ENCODE peak calls at places on chromosomes 3 and 15, in ten cellular contexts. C is epithelial cell of esophagus, X is cardiac fibroblast, H is chondrocyte, J is OCI-LY7, V is transverse colon, Y is A549, G is endothelial cell, A is GM12864, L is AG09319. N is an unnamed sample.

GRCh38 chr15:80588801-80589200 is 106.3 kb upstream of the ABHD17C start:
- DNase-seq in J (no peak), L (peak), G (no peak), C (peak), X (peak), H (no peak), V (no peak), A (no peak), Y (peak), N (no peak)

GRCh38 chr3:58355174-58355573 is 22.5 kb downstream of the PXK start:
- DNase-seq in C (no peak), Y (no peak), L (no peak), J (peak), H (no peak), X (no peak), G (no peak), A (no peak), V (no peak), N (peak)

GRCh38 chr3:42652611-42653302 is 740 bp upstream of the ZBTB47 start:
- DNase-seq in J (peak), G (no peak), L (no peak), C (peak), X (peak), H (no peak), Y (peak), V (peak), A (no peak), N (peak)

GRCh38 chr3:113773381-113773780 is 26.5 kb downstream of the ATP6V1A start:
- DNase-seq in V (no peak), C (peak), L (peak), J (no peak), X (peak), A (no peak), Y (no peak), G (no peak), H (no peak), N (no peak)

GRCh38 chr3:65481085-65481484 is 557.6 kb downstream of the MAGI1 start:
- DNase-seq in L (no peak), X (no peak), C (no peak), A (no peak), Y (no peak), J (no peak), G (no peak), V (no peak), H (no peak), N (no peak)

GRCh38 chr3:172530566-172530965 is 7.3 kb upstream of the TNFSF10 start:
- DNase-seq in V (no peak), C (no peak), J (no peak), G (no peak), X (no peak), Y (no peak), A (no peak), H (no peak), L (no peak), N (no peak)

GRCh38 chr15:85036716-85037115 is 55.1 kb downstream of the PDE8A start:
- DNase-seq in G (no peak), H (no peak), X (no peak), Y (no peak), A (no peak), C (no peak), L (no peak), J (no peak), V (no peak), N (peak)

GRCh38 chr3:155861476-155862183 is 7.4 kb upstream of the SLC33A1 start:
- DNase-seq in G (no peak), J (no peak), Y (no peak), V (no peak), C (no peak), L (no peak), A (no peak), X (no peak), H (no peak), N (no peak)

GRCh38 chr3:111662907-111663306 is 67.8 kb upstream of the ZBED2 start:
- DNase-seq in V (no peak), C (no peak), J (no peak), A (no peak), H (no peak), L (no peak), X (no peak), Y (no peak), G (no peak), N (no peak)

GRCh38 chr3:188294823-188295487 is 141.0 kb downstream of the LPP start:
- DNase-seq in C (peak), Y (peak), V (no peak), L (peak), A (no peak), H (no peak), X (peak), G (no peak), J (no peak), N (no peak)

GRCh38 chr3:136992091-136992490 is 34.3 kb downstream of the IL20RB start:
- DNase-seq in G (no peak), Y (no peak), C (no peak), J (no peak), X (no peak), H (no peak), L (no peak), A (no peak), V (no peak), N (no peak)

GRCh38 chr3:117193390-117193789 is 483.8 kb downstream of the TUSC7 start:
- DNase-seq in L (no peak), H (no peak), A (no peak), X (peak), J (no peak), Y (no peak), V (no peak), C (no peak), G (no peak), N (no peak)

GRCh38 chr3:69385723-69386483 is at the start of gene FRMD4B:
- DNase-seq in X (peak), C (peak), H (peak), G (peak), L (no peak), J (no peak), Y (peak), A (no peak), V (peak), N (peak)

GRCh38 chr15:56232058-56232457 is 11.6 kb downstream of the RFX7 start:
- DNase-seq in X (no peak), V (no peak), L (no peak), J (peak), G (no peak), Y (no peak), H (no peak), C (no peak), A (no peak), N (no peak)

GRCh38 chr3:54173371-54173770 is 51.0 kb downstream of the CACNA2D3 start:
- DNase-seq in V (no peak), J (no peak), X (no peak), L (no peak), A (no peak), C (no peak), H (no peak), Y (no peak), G (no peak), N (no peak)

GRCh38 chr3:114668099-114668498 is 374.3 kb downstream of the TIGIT start:
- DNase-seq in V (no peak), A (no peak), H (no peak), Y (no peak), X (no peak), L (no peak), G (no peak), J (no peak), C (no peak), N (no peak)

GRCh38 chr3:179957264-179957845 is 79.4 kb downstream of the PEX5L start:
- DNase-seq in A (no peak), G (no peak), L (no peak), C (no peak), J (no peak), Y (no peak), V (no peak), H (no peak), X (no peak), N (no peak)

GRCh38 chr3:45112939-45113338 is 33.2 kb downstream of the CDCP1 start:
- DNase-seq in X (peak), C (peak), G (no peak), A (no peak), V (no peak), H (no peak), J (no peak), Y (no peak), L (no peak), N (no peak)

GRCh38 chr15:47374222-47374621 is 343.1 kb upstream of the SEMA6D start:
- DNase-seq in V (no peak), X (peak), C (peak), Y (no peak), L (no peak), G (peak), H (no peak), J (no peak), A (no peak), N (no peak)

GRCh38 chr3:14234197-14235002 is 55.8 kb downstream of the LSM3 start:
- DNase-seq in G (no peak), H (no peak), A (no peak), X (no peak), C (peak), J (no peak), L (no peak), V (peak), Y (no peak), N (no peak)

GRCh38 chr3:151923901-151924300 is 50.5 kb downstream of the SUCNR1 start:
- DNase-seq in A (no peak), J (no peak), H (no peak), L (no peak), G (no peak), V (no peak), X (peak), C (peak), Y (no peak), N (no peak)

DNA sequence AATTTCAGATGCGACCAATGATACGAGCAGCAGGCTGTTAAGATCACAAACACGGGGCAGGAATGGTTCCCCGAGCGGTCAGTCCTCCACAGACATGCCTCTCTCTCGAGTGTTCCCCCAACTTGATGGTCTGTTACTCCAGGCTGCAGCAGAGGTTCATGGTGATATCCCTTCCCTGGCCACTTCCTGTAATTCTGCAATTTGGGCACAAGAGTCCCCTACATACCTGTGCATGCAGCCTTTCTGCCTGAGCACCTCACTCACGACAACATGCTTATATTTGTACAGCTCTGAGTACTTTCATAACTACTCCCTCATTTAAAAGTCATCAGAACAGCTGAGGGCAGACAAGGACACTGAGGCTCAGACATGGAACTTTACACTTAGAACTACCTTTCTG is 408.1 kb upstream of the NR2F2 start:
- DNase-seq in V (no peak), Y (no peak), J (no peak), L (no peak), A (no peak), C (peak), X (peak), H (no peak), G (no peak), N (no peak)
- TF ChIP-seq CTCF in V (no peak), Y (no peak), J (no peak), L (no peak), A (no peak), C (peak), X (no peak), H (peak), G (no peak), N (peak)

GRCh38 chr3:195119461-195120198 is 151.3 kb downstream of the XXYLT1 start:
- DNase-seq in C (peak), L (peak), H (no peak), X (peak), G (peak), J (no peak), A (no peak), V (no peak), Y (no peak), N (no peak)

GRCh38 chr3:195118671-195119070 is 152.3 kb downstream of the XXYLT1 start:
- DNase-seq in C (no peak), G (no peak), X (peak), V (no peak), L (no peak), J (no peak), H (no peak), Y (no peak), A (no peak), N (no peak)

GRCh38 chr3:195116393-195117185 is 154.4 kb downstream of the XXYLT1 start:
- DNase-seq in H (no peak), A (no peak), C (no peak), V (no peak), X (no peak), G (no peak), J (no peak), Y (no peak), L (no peak), N (no peak)

GRCh38 chr3:195120199-195120556 is 150.8 kb downstream of the XXYLT1 start:
- DNase-seq in A (no peak), J (no peak), V (no peak), H (no peak), X (no peak), Y (no peak), G (no peak), C (no peak), L (no peak), N (no peak)

GRCh38 chr3:195117978-195118581 is 152.9 kb downstream of the XXYLT1 start:
- DNase-seq in Y (no peak), X (peak), V (peak), G (peak), L (no peak), A (no peak), J (no peak), C (peak), H (no peak), N (no peak)
- TF ChIP-seq CTCF in Y (no peak), X (peak), V (no peak), G (peak), L (no peak), A (peak), J (peak), C (no peak), H (peak), N (no peak)

DNA sequence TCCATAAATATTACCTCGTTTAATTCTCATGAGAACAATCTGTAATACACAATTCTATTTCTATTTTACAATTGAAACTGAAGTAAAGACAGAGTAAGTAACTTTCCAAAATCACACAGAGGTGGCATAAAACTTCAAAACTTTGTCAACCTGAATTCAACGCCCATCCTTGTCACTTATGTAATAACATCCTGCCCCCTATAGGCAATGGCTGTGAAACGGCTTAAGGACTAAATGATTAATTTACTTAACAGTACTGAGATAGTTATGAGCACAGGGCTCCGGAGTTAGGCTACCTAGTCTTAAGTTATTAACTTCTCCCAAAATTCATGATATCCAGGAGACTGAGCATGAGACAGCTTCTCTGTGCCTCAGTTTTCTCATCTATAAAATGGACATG is 293.1 kb upstream of the CHRM5 start:
- DNase-seq in C (peak), A (peak), L (no peak), Y (peak), X (peak), J (peak), H (no peak), G (no peak), V (no peak), N (peak)
- TF ChIP-seq CTCF in C (peak), A (peak), L (peak), Y (peak), X (peak), J (peak), H (peak), G (peak), V (no peak), N (peak)

GRCh38 chr15:62857411-62857853 is 185.1 kb upstream of the TPM1 start:
- DNase-seq in H (no peak), V (no peak), A (no peak), X (no peak), J (no peak), Y (peak), G (no peak), C (peak), L (no peak), N (no peak)
- TF ChIP-seq CTCF in H (no peak), V (no peak), A (no peak), X (no peak), J (no peak), Y (no peak), G (no peak), C (no peak), L (no peak), N (no peak)

GRCh38 chr3:5731100-5731499 is 543.6 kb downstream of the EDEM1 start:
- DNase-seq in G (no peak), X (no peak), L (no peak), Y (no peak), H (no peak), C (no peak), J (peak), V (no peak), A (no peak), N (no peak)
- TF ChIP-seq CTCF in G (no peak), X (no peak), L (no peak), Y (peak), H (no peak), C (no peak), J (peak), V (peak), A (peak), N (no peak)